ENCODE peak calls at places on chromosomes 13 and 19, in nine cellular contexts. One of them, this sample, is unnamed.

GRCh38 chr19:6273701-6274601 is 5.8 kb downstream of the MLLT1 start:
- DNase-seq in T-helper 1 cell: no peak
- DNase-seq in left ventricle myocardium inferior: peak; percentile 84
- DNase-seq in AG08396: peak; percentile 91
- DNase-seq in stimulated activated CD8-positive, alpha-beta memory T cell treated with anti-CD3 and anti-CD28 coated beads, Interleukin-12 subunit alpha, Interleukin-12 subunit beta, amount 100 ng/mL, for 4 hours: no peak
- DNase-seq in brain microvascular endothelial cell: peak; percentile 80
- DNase-seq in NCI-H1092: no peak
- DNase-seq in stimulated activated CD4-positive, alpha-beta T cell treated with anti-CD3 and anti-CD28 coated beads, TNF-alpha, amount 100 ng/mL, for 4 hours: no peak
- DNase-seq in iris pigment epithelial cell: peak; percentile 91
- DNase-seq in this sample: peak; percentile 86

GRCh38 chr13:102012299-102013293 is 389.3 kb downstream of the FGF14 start:
- DNase-seq in NCI-H1092: peak; percentile 43
- DNase-seq in stimulated activated CD4-positive, alpha-beta T cell treated with anti-CD3 and anti-CD28 coated beads, TNF-alpha, amount 100 ng/mL, for 4 hours: no peak
- DNase-seq in brain microvascular endothelial cell: no peak
- DNase-seq in T-helper 1 cell: no peak
- DNase-seq in AG08396: no peak
- DNase-seq in stimulated activated CD8-positive, alpha-beta memory T cell treated with anti-CD3 and anti-CD28 coated beads, Interleukin-12 subunit alpha, Interleukin-12 subunit beta, amount 100 ng/mL, for 4 hours: no peak
- DNase-seq in left ventricle myocardium inferior: peak; percentile 35
- DNase-seq in iris pigment epithelial cell: no peak
- DNase-seq in this sample: no peak

GRCh38 chr19:38409631-38410133 is 6.8 kb downstream of the FAM98C start:
- DNase-seq in iris pigment epithelial cell: peak; percentile 67
- DNase-seq in brain microvascular endothelial cell: peak; percentile 44
- DNase-seq in T-helper 1 cell: no peak
- DNase-seq in stimulated activated CD4-positive, alpha-beta T cell treated with anti-CD3 and anti-CD28 coated beads, TNF-alpha, amount 100 ng/mL, for 4 hours: no peak
- DNase-seq in stimulated activated CD8-positive, alpha-beta memory T cell treated with anti-CD3 and anti-CD28 coated beads, Interleukin-12 subunit alpha, Interleukin-12 subunit beta, amount 100 ng/mL, for 4 hours: no peak
- DNase-seq in AG08396: peak; percentile 56
- DNase-seq in left ventricle myocardium inferior: peak; percentile 52
- DNase-seq in NCI-H1092: no peak
- DNase-seq in this sample: no peak

GRCh38 chr13:113147206-113147605 is 11.2 kb upstream of the PROZ start:
- DNase-seq in left ventricle myocardium inferior: no peak
- DNase-seq in iris pigment epithelial cell: no peak
- DNase-seq in T-helper 1 cell: no peak
- DNase-seq in stimulated activated CD8-positive, alpha-beta memory T cell treated with anti-CD3 and anti-CD28 coated beads, Interleukin-12 subunit alpha, Interleukin-12 subunit beta, amount 100 ng/mL, for 4 hours: no peak
- DNase-seq in stimulated activated CD4-positive, alpha-beta T cell treated with anti-CD3 and anti-CD28 coated beads, TNF-alpha, amount 100 ng/mL, for 4 hours: no peak
- DNase-seq in AG08396: no peak
- DNase-seq in NCI-H1092: no peak
- DNase-seq in brain microvascular endothelial cell: no peak
- DNase-seq in this sample: no peak

GRCh38 chr13:33079960-33080359 is 63.7 kb downstream of the KL start:
- DNase-seq in stimulated activated CD4-positive, alpha-beta T cell treated with anti-CD3 and anti-CD28 coated beads, TNF-alpha, amount 100 ng/mL, for 4 hours: no peak
- DNase-seq in NCI-H1092: no peak
- DNase-seq in T-helper 1 cell: no peak
- DNase-seq in stimulated activated CD8-positive, alpha-beta memory T cell treated with anti-CD3 and anti-CD28 coated beads, Interleukin-12 subunit alpha, Interleukin-12 subunit beta, amount 100 ng/mL, for 4 hours: no peak
- DNase-seq in left ventricle myocardium inferior: no peak
- DNase-seq in brain microvascular endothelial cell: no peak
- DNase-seq in AG08396: no peak
- DNase-seq in iris pigment epithelial cell: no peak
- DNase-seq in this sample: no peak

GRCh38 chr13:45949161-45949560 is 97.6 kb upstream of the SIAH3 start:
- DNase-seq in stimulated activated CD4-positive, alpha-beta T cell treated with anti-CD3 and anti-CD28 coated beads, TNF-alpha, amount 100 ng/mL, for 4 hours: no peak
- DNase-seq in left ventricle myocardium inferior: no peak
- DNase-seq in stimulated activated CD8-positive, alpha-beta memory T cell treated with anti-CD3 and anti-CD28 coated beads, Interleukin-12 subunit alpha, Interleukin-12 subunit beta, amount 100 ng/mL, for 4 hours: no peak
- DNase-seq in brain microvascular endothelial cell: no peak
- DNase-seq in AG08396: no peak
- DNase-seq in NCI-H1092: no peak
- DNase-seq in T-helper 1 cell: no peak
- DNase-seq in iris pigment epithelial cell: peak; percentile 34
- DNase-seq in this sample: no peak

GRCh38 chr13:21326155-21327030 is 132.7 kb downstream of the ZDHHC20 start:
- DNase-seq in stimulated activated CD8-positive, alpha-beta memory T cell treated with anti-CD3 and anti-CD28 coated beads, Interleukin-12 subunit alpha, Interleukin-12 subunit beta, amount 100 ng/mL, for 4 hours: peak; percentile 13
- DNase-seq in stimulated activated CD4-positive, alpha-beta T cell treated with anti-CD3 and anti-CD28 coated beads, TNF-alpha, amount 100 ng/mL, for 4 hours: no peak
- DNase-seq in NCI-H1092: no peak
- DNase-seq in AG08396: peak; percentile 63
- DNase-seq in brain microvascular endothelial cell: peak; percentile 18
- DNase-seq in left ventricle myocardium inferior: no peak
- DNase-seq in T-helper 1 cell: no peak
- DNase-seq in iris pigment epithelial cell: peak; percentile 49
- DNase-seq in this sample: peak; percentile 50

GRCh38 chr19:14059652-14060155 is 2.2 kb downstream of the PALM3 start:
- DNase-seq in AG08396: no peak
- DNase-seq in stimulated activated CD8-positive, alpha-beta memory T cell treated with anti-CD3 and anti-CD28 coated beads, Interleukin-12 subunit alpha, Interleukin-12 subunit beta, amount 100 ng/mL, for 4 hours: no peak
- DNase-seq in iris pigment epithelial cell: no peak
- DNase-seq in T-helper 1 cell: no peak
- DNase-seq in NCI-H1092: no peak
- DNase-seq in stimulated activated CD4-positive, alpha-beta T cell treated with anti-CD3 and anti-CD28 coated beads, TNF-alpha, amount 100 ng/mL, for 4 hours: no peak
- DNase-seq in left ventricle myocardium inferior: no peak
- DNase-seq in brain microvascular endothelial cell: no peak
- DNase-seq in this sample: no peak

GRCh38 chr13:110610955-110611595 is 4.3 kb upstream of the NAXD start:
- DNase-seq in NCI-H1092: no peak
- DNase-seq in iris pigment epithelial cell: no peak
- DNase-seq in left ventricle myocardium inferior: no peak
- DNase-seq in stimulated activated CD4-positive, alpha-beta T cell treated with anti-CD3 and anti-CD28 coated beads, TNF-alpha, amount 100 ng/mL, for 4 hours: no peak
- DNase-seq in brain microvascular endothelial cell: no peak
- DNase-seq in T-helper 1 cell: no peak
- DNase-seq in stimulated activated CD8-positive, alpha-beta memory T cell treated with anti-CD3 and anti-CD28 coated beads, Interleukin-12 subunit alpha, Interleukin-12 subunit beta, amount 100 ng/mL, for 4 hours: no peak
- DNase-seq in AG08396: no peak
- DNase-seq in this sample: no peak

GRCh38 chr13:24341439-24341838 is 32.1 kb downstream of the C1QTNF9 start:
- DNase-seq in brain microvascular endothelial cell: no peak
- DNase-seq in stimulated activated CD8-positive, alpha-beta memory T cell treated with anti-CD3 and anti-CD28 coated beads, Interleukin-12 subunit alpha, Interleukin-12 subunit beta, amount 100 ng/mL, for 4 hours: no peak
- DNase-seq in AG08396: peak; percentile 36
- DNase-seq in left ventricle myocardium inferior: no peak
- DNase-seq in stimulated activated CD4-positive, alpha-beta T cell treated with anti-CD3 and anti-CD28 coated beads, TNF-alpha, amount 100 ng/mL, for 4 hours: no peak
- DNase-seq in iris pigment epithelial cell: no peak
- DNase-seq in T-helper 1 cell: no peak
- DNase-seq in NCI-H1092: no peak
- DNase-seq in this sample: no peak

GRCh38 chr13:44103721-44104490 is 224.2 kb downstream of the LACC1 start:
- DNase-seq in stimulated activated CD4-positive, alpha-beta T cell treated with anti-CD3 and anti-CD28 coated beads, TNF-alpha, amount 100 ng/mL, for 4 hours: no peak
- DNase-seq in left ventricle myocardium inferior: no peak
- DNase-seq in AG08396: no peak
- DNase-seq in T-helper 1 cell: no peak
- DNase-seq in stimulated activated CD8-positive, alpha-beta memory T cell treated with anti-CD3 and anti-CD28 coated beads, Interleukin-12 subunit alpha, Interleukin-12 subunit beta, amount 100 ng/mL, for 4 hours: no peak
- DNase-seq in brain microvascular endothelial cell: no peak
- DNase-seq in iris pigment epithelial cell: no peak
- DNase-seq in NCI-H1092: no peak
- DNase-seq in this sample: no peak

GRCh38 chr13:41054212-41054877 is 7.0 kb upstream of the WBP4 start:
- DNase-seq in iris pigment epithelial cell: peak; percentile 73
- DNase-seq in AG08396: peak; percentile 21
- DNase-seq in T-helper 1 cell: peak; percentile 15
- DNase-seq in left ventricle myocardium inferior: no peak
- DNase-seq in stimulated activated CD8-positive, alpha-beta memory T cell treated with anti-CD3 and anti-CD28 coated beads, Interleukin-12 subunit alpha, Interleukin-12 subunit beta, amount 100 ng/mL, for 4 hours: no peak
- DNase-seq in brain microvascular endothelial cell: peak; percentile 38
- DNase-seq in stimulated activated CD4-positive, alpha-beta T cell treated with anti-CD3 and anti-CD28 coated beads, TNF-alpha, amount 100 ng/mL, for 4 hours: no peak
- DNase-seq in NCI-H1092: no peak
- DNase-seq in this sample: no peak

GRCh38 chr13:96181886-96182285 is 92.0 kb downstream of the HS6ST3 start:
- DNase-seq in stimulated activated CD4-positive, alpha-beta T cell treated with anti-CD3 and anti-CD28 coated beads, TNF-alpha, amount 100 ng/mL, for 4 hours: no peak
- DNase-seq in iris pigment epithelial cell: no peak
- DNase-seq in AG08396: no peak
- DNase-seq in T-helper 1 cell: no peak
- DNase-seq in stimulated activated CD8-positive, alpha-beta memory T cell treated with anti-CD3 and anti-CD28 coated beads, Interleukin-12 subunit alpha, Interleukin-12 subunit beta, amount 100 ng/mL, for 4 hours: no peak
- DNase-seq in NCI-H1092: no peak
- DNase-seq in left ventricle myocardium inferior: no peak
- DNase-seq in brain microvascular endothelial cell: no peak
- DNase-seq in this sample: no peak

GRCh38 chr19:3061214-3062161 is 807 bp downstream of the TLE5 start:
- DNase-seq in AG08396: peak; percentile 75
- DNase-seq in iris pigment epithelial cell: peak; percentile 49
- DNase-seq in left ventricle myocardium inferior: peak; percentile 73
- DNase-seq in T-helper 1 cell: peak; percentile 58
- DNase-seq in NCI-H1092: no peak
- DNase-seq in stimulated activated CD4-positive, alpha-beta T cell treated with anti-CD3 and anti-CD28 coated beads, TNF-alpha, amount 100 ng/mL, for 4 hours: no peak
- DNase-seq in brain microvascular endothelial cell: no peak
- DNase-seq in stimulated activated CD8-positive, alpha-beta memory T cell treated with anti-CD3 and anti-CD28 coated beads, Interleukin-12 subunit alpha, Interleukin-12 subunit beta, amount 100 ng/mL, for 4 hours: peak; percentile 69
- DNase-seq in this sample: peak; percentile 35

GRCh38 chr19:49746206-49746958 is 16.7 kb downstream of the TSKS start:
- DNase-seq in stimulated activated CD8-positive, alpha-beta memory T cell treated with anti-CD3 and anti-CD28 coated beads, Interleukin-12 subunit alpha, Interleukin-12 subunit beta, amount 100 ng/mL, for 4 hours: peak; percentile 11
- DNase-seq in stimulated activated CD4-positive, alpha-beta T cell treated with anti-CD3 and anti-CD28 coated beads, TNF-alpha, amount 100 ng/mL, for 4 hours: no peak
- DNase-seq in iris pigment epithelial cell: peak; percentile 49
- DNase-seq in AG08396: peak; percentile 46
- DNase-seq in NCI-H1092: no peak
- DNase-seq in brain microvascular endothelial cell: no peak
- DNase-seq in left ventricle myocardium inferior: peak; percentile 38
- DNase-seq in T-helper 1 cell: peak; percentile 36
- DNase-seq in this sample: peak; percentile 80

GRCh38 chr19:7751157-7751783 is 3.9 kb upstream of the CD209 start:
- DNase-seq in T-helper 1 cell: no peak
- DNase-seq in NCI-H1092: no peak
- DNase-seq in AG08396: no peak
- DNase-seq in stimulated activated CD8-positive, alpha-beta memory T cell treated with anti-CD3 and anti-CD28 coated beads, Interleukin-12 subunit alpha, Interleukin-12 subunit beta, amount 100 ng/mL, for 4 hours: no peak
- DNase-seq in brain microvascular endothelial cell: no peak
- DNase-seq in left ventricle myocardium inferior: no peak
- DNase-seq in iris pigment epithelial cell: peak; percentile 8
- DNase-seq in stimulated activated CD4-positive, alpha-beta T cell treated with anti-CD3 and anti-CD28 coated beads, TNF-alpha, amount 100 ng/mL, for 4 hours: no peak
- DNase-seq in this sample: no peak